ENCODE peak calls at places on chromosomes 6 and 20, in five cellular contexts. B is GM23248, M is MM.1S, S is GM23338, P is neural progenitor cell. O is an unnamed sample.

GRCh38 chr6:132418566-132418965 is 17.3 kb upstream of the MOXD1 start:
- DNase-seq in B (peak; percentile 65), P (no peak), S (no peak), M (no peak), O (no peak)

GRCh38 chr6:1895721-1896120 is 286.0 kb downstream of the FOXC1 start:
- DNase-seq in B (no peak), P (no peak), S (no peak), M (no peak), O (no peak)

GRCh38 chr20:56205350-56205749 is 43.2 kb upstream of the MC3R start:
- DNase-seq in B (no peak), M (no peak), S (no peak), P (no peak), O (no peak)

GRCh38 chr6:56839533-56840183 is 115.2 kb upstream of the BEND6 start:
- DNase-seq in B (no peak), P (no peak), M (no peak), S (no peak), O (no peak)

GRCh38 chr6:159679091-159680077 is 13.7 kb downstream of the SOD2 start:
- DNase-seq in S (no peak), M (no peak), B (peak; percentile 77), P (no peak), O (no peak)

GRCh38 chr20:23094213-23094896 is 8.2 kb upstream of the CD93 start:
- DNase-seq in P (no peak), M (no peak), B (no peak), S (no peak), O (no peak)

GRCh38 chr6:21738180-21739094 is 144.9 kb downstream of the SOX4 start:
- DNase-seq in S (no peak), M (no peak), B (no peak), P (no peak), O (no peak)

GRCh38 chr6:15907914-15908518 is 220.9 kb upstream of the MYLIP start:
- DNase-seq in S (peak; percentile 44), P (no peak), M (no peak), B (no peak), O (no peak)

GRCh38 chr6:84825461-84825860 is 61.1 kb upstream of the TBX18 start:
- DNase-seq in M (no peak), B (peak; percentile 71), P (no peak), S (no peak), O (no peak)

DNA sequence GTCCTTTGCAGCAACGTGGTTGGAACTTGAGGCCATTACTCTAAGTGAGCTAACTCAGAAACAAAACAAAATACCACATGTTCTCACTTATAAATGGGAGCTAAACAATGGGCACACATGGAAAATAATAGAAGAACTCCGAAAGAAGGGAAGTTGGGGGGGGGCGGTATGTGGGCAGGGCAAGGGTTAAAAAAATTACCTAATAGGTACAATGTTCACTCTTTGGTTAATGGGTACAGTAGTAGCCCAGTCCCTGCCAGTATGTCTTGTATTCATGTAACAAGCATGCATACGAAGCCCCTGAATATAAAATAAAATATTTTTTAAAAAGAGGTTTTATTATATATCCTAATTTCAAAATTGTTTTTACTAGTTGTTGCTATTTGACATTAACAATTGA is 15.3 kb upstream of the FHL5 start:
- DNase-seq in M (no peak), B (no peak), P (no peak), S (no peak), O (no peak)
- H3K36me3 ChIP-seq in M (no peaks in the 10 kb centered on the region), B (peaks cover 61% of the 10 kb centered on the region), P (peaks cover 14% of the 10 kb centered on the region), S (peaks cover 4% of the 10 kb centered on the region), O (peaks cover 85% of the 10 kb centered on the region)

GRCh38 chr6:220736-221475 is 71.4 kb upstream of the DUSP22 start:
- DNase-seq in P (no peak), M (peak; percentile 31), B (peak; percentile 30), S (no peak), O (peak; percentile 44)
- TF ChIP-seq EZH2phosphoT487 in P (no peak), M (no peak), B (no peak), S (no peak), O (no peak)

GRCh38 chr6:11207199-11207968 is 25.1 kb downstream of the NEDD9 start:
- DNase-seq in M (no peak), P (no peak), S (no peak), B (peak; percentile 96), O (no peak)
- H3K36me3 ChIP-seq in M (no peaks in the 10 kb centered on the region), P (no peaks in the 10 kb centered on the region), S (no peaks in the 10 kb centered on the region), B (no peaks in the 10 kb centered on the region), O (no peaks in the 10 kb centered on the region)

DNA sequence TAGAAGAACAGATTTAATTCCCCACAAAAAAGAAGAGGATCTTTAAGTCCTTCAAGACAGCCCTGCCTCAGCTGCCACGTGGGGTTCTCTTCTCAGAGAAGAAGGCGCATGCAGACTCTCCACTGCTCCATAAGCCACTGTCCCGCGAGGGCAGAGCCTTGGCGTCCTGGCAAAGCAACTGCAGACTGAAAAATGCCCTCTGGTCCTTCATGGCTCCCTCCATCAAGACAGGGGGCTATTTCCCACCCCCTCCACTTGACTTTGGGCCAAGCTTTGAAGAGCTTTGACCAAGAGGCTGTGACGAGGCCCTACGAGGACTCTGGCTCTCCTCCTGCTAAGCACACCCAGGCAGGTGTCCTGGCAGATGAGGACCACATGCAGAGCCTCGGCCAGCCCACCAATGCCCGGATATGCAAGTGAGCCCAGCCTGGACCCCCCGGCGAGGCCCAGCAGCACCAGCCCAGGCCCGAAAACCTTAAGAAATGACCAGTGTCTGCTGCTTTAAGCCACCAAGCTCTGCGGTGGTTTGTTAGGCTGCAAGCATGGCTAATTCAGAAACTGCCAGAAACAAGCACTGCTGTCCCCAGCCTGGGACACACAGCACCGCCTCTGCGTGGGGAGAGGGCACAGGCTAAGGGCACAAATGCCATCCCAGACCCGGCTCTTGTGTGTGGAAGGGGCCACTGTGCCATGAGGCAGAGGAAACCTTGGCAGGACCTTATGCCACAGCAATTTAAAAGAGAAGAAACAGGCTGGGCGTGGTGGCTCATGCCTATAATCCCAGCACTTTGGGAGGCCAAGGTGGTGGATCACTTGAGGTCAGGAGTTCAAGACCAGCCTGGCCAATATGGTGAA is 16.1 kb downstream of the GMEB2 start:
- DNase-seq in B (no peak), M (no peak), P (no peak), S (no peak), O (no peak)
- TF ChIP-seq EZH2phosphoT487 in B (no peak), M (no peak), P (no peak), S (no peak), O (no peak)

O was measured in OCI-LY7.